ENCODE peak calls at places on chromosomes 12 and 14, in four cellular contexts. One of them, this sample, is unnamed.

GRCh38 chr12:131850856-131851559 is 22.8 kb downstream of the MMP17 start:
- DNase-seq in breast epithelium: no peak
- DNase-seq in CD4-positive, CD25-positive, alpha-beta regulatory T cell: peak; percentile 31
- DNase-seq in fibroblast of lung: no peak
- DNase-seq in this sample: no peak

GRCh38 chr14:102389261-102389660 is 26.5 kb downstream of the TECPR2 start:
- DNase-seq in breast epithelium: no peak
- DNase-seq in CD4-positive, CD25-positive, alpha-beta regulatory T cell: no peak
- DNase-seq in fibroblast of lung: no peak
- DNase-seq in this sample: no peak

GRCh38 chr12:85630851-85631250 is 205.4 kb downstream of the RASSF9 start:
- DNase-seq in CD4-positive, CD25-positive, alpha-beta regulatory T cell: no peak
- DNase-seq in breast epithelium: no peak
- DNase-seq in fibroblast of lung: no peak
- DNase-seq in this sample: peak; percentile 33

GRCh38 chr14:57578427-57579220 is 85.0 kb upstream of the CCDC198 start:
- DNase-seq in CD4-positive, CD25-positive, alpha-beta regulatory T cell: no peak
- DNase-seq in fibroblast of lung: no peak
- DNase-seq in breast epithelium: no peak
- DNase-seq in this sample: no peak

GRCh38 chr12:94218244-94218643 is 69.9 kb downstream of the PLXNC1 start:
- DNase-seq in breast epithelium: no peak
- DNase-seq in CD4-positive, CD25-positive, alpha-beta regulatory T cell: no peak
- DNase-seq in fibroblast of lung: no peak
- DNase-seq in this sample: no peak

GRCh38 chr12:52036587-52037171 is 14.6 kb upstream of the NR4A1 start:
- DNase-seq in CD4-positive, CD25-positive, alpha-beta regulatory T cell: peak; percentile 68
- DNase-seq in fibroblast of lung: peak; percentile 70
- DNase-seq in breast epithelium: peak; percentile 79
- DNase-seq in this sample: peak; percentile 83

GRCh38 chr12:26691234-26691970 is 141.6 kb downstream of the ITPR2 start:
- DNase-seq in fibroblast of lung: peak; percentile 93
- DNase-seq in CD4-positive, CD25-positive, alpha-beta regulatory T cell: no peak
- DNase-seq in breast epithelium: no peak
- DNase-seq in this sample: peak; percentile 98

GRCh38 chr14:68584786-68585185 is 208.1 kb downstream of the ZFP36L1 start:
- DNase-seq in breast epithelium: no peak
- DNase-seq in CD4-positive, CD25-positive, alpha-beta regulatory T cell: no peak
- DNase-seq in fibroblast of lung: no peak
- DNase-seq in this sample: no peak

GRCh38 chr14:101251812-101252442 is 309.4 kb upstream of the DIO3 start:
- DNase-seq in breast epithelium: no peak
- DNase-seq in fibroblast of lung: no peak
- DNase-seq in CD4-positive, CD25-positive, alpha-beta regulatory T cell: peak; percentile 32
- DNase-seq in this sample: no peak

GRCh38 chr12:66915312-66915904 is 236.5 kb upstream of the GRIP1 start:
- DNase-seq in CD4-positive, CD25-positive, alpha-beta regulatory T cell: no peak
- DNase-seq in breast epithelium: no peak
- DNase-seq in fibroblast of lung: no peak
- DNase-seq in this sample: no peak

GRCh38 chr14:96903444-96904023 is 106.4 kb downstream of the VRK1 start:
- DNase-seq in breast epithelium: no peak
- DNase-seq in fibroblast of lung: peak; percentile 6
- DNase-seq in CD4-positive, CD25-positive, alpha-beta regulatory T cell: no peak
- DNase-seq in this sample: no peak

GRCh38 chr14:21059842-21060589 is 2.4 kb downstream of the RNASE8 start:
- DNase-seq in breast epithelium: no peak
- DNase-seq in fibroblast of lung: no peak
- DNase-seq in CD4-positive, CD25-positive, alpha-beta regulatory T cell: no peak
- DNase-seq in this sample: no peak

GRCh38 chr14:79585845-79586244 is 625.5 kb downstream of the DIO2 start:
- DNase-seq in CD4-positive, CD25-positive, alpha-beta regulatory T cell: no peak
- DNase-seq in breast epithelium: no peak
- DNase-seq in fibroblast of lung: peak; percentile 16
- DNase-seq in this sample: no peak

GRCh38 chr14:77882631-77883030 is 82.7 kb downstream of the ADCK1 start:
- DNase-seq in breast epithelium: no peak
- DNase-seq in CD4-positive, CD25-positive, alpha-beta regulatory T cell: no peak
- DNase-seq in fibroblast of lung: peak; percentile 9
- DNase-seq in this sample: no peak

GRCh38 chr12:6998708-6999451 is 19.4 kb downstream of the LPCAT3 start:
- DNase-seq in breast epithelium: no peak
- DNase-seq in CD4-positive, CD25-positive, alpha-beta regulatory T cell: no peak
- DNase-seq in fibroblast of lung: no peak
- DNase-seq in this sample: peak; percentile 63

GRCh38 chr14:65329911-65330310 is 82.6 kb upstream of the FUT8 start:
- DNase-seq in breast epithelium: no peak
- DNase-seq in fibroblast of lung: no peak
- DNase-seq in CD4-positive, CD25-positive, alpha-beta regulatory T cell: no peak
- DNase-seq in this sample: no peak

GRCh38 chr12:49921299-49921698 is 17.6 kb upstream of the FAIM2 start:
- DNase-seq in fibroblast of lung: no peak
- DNase-seq in CD4-positive, CD25-positive, alpha-beta regulatory T cell: no peak
- DNase-seq in breast epithelium: no peak
- DNase-seq in this sample: no peak

GRCh38 chr14:57526942-57527341 is 33.3 kb upstream of the CCDC198 start:
- DNase-seq in breast epithelium: no peak
- DNase-seq in fibroblast of lung: no peak
- DNase-seq in CD4-positive, CD25-positive, alpha-beta regulatory T cell: no peak
- DNase-seq in this sample: no peak

GRCh38 chr14:37253905-37254304 is 56.2 kb downstream of the MIPOL1 start:
- DNase-seq in CD4-positive, CD25-positive, alpha-beta regulatory T cell: no peak
- DNase-seq in breast epithelium: no peak
- DNase-seq in fibroblast of lung: peak; percentile 64
- DNase-seq in this sample: peak; percentile 62

GRCh38 chr12:68387338-68387737 is 55.2 kb upstream of the MDM1 start:
- DNase-seq in breast epithelium: no peak
- DNase-seq in CD4-positive, CD25-positive, alpha-beta regulatory T cell: no peak
- DNase-seq in fibroblast of lung: no peak
- DNase-seq in this sample: no peak
- H3K27ac ChIP-seq in breast epithelium: no peak overlapping the region
- H3K27ac ChIP-seq in CD4-positive, CD25-positive, alpha-beta regulatory T cell: no peak overlapping the region
- H3K27ac ChIP-seq in fibroblast of lung: no peak overlapping the region
- H3K27ac ChIP-seq in this sample: no peak overlapping the region

GRCh38 chr12:120100630-120101029 is 15.9 kb downstream of the RAB35 start:
- DNase-seq in breast epithelium: no peak
- DNase-seq in fibroblast of lung: peak; percentile 81
- DNase-seq in CD4-positive, CD25-positive, alpha-beta regulatory T cell: no peak
- DNase-seq in this sample: no peak
- H3K36me3 ChIP-seq in breast epithelium: no peaks in the 10 kb centered on the region
- H3K36me3 ChIP-seq in fibroblast of lung: peaks cover 24% of the 10 kb centered on the region
- H3K36me3 ChIP-seq in CD4-positive, CD25-positive, alpha-beta regulatory T cell: peaks cover 91% of the 10 kb centered on the region
- H3K36me3 ChIP-seq in this sample: peaks cover 9% of the 10 kb centered on the region

DNA sequence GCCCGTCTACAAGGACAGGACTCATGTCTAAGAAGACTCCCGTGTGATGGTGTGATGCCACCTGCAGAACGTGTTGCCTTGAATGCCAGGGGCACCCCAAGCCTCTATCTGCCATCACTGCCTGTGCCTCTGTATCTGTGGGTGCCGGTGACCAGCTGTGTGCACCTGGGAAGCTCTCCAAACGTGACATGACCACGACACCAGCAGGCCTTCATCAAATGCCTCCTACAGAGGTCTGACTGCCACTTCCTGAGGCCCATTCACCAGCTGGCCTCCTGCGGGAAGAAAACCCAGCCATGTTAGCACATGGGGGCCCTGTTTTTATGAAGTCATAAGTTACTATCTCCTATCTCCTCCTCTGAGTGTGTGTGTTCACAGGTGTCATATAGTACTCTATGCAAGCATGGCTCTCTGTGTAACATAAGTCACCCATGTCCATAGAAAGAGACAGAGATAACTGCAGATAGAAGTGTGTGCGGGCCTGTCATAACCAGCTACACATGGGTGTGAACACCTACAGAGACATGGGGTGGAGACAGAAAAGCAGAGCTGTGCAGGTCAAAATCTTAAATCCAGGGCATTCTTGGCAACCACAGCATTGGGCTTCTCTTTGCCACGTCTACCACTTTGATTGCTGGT is 18.3 kb upstream of the SERPINA4 start:
- DNase-seq in breast epithelium: no peak
- DNase-seq in fibroblast of lung: no peak
- DNase-seq in CD4-positive, CD25-positive, alpha-beta regulatory T cell: no peak
- DNase-seq in this sample: no peak
- H3K27ac ChIP-seq in breast epithelium: no peak overlapping the region
- H3K27ac ChIP-seq in fibroblast of lung: no peak overlapping the region
- H3K27ac ChIP-seq in CD4-positive, CD25-positive, alpha-beta regulatory T cell: no peak overlapping the region
- H3K27ac ChIP-seq in this sample: no peak overlapping the region

DNA sequence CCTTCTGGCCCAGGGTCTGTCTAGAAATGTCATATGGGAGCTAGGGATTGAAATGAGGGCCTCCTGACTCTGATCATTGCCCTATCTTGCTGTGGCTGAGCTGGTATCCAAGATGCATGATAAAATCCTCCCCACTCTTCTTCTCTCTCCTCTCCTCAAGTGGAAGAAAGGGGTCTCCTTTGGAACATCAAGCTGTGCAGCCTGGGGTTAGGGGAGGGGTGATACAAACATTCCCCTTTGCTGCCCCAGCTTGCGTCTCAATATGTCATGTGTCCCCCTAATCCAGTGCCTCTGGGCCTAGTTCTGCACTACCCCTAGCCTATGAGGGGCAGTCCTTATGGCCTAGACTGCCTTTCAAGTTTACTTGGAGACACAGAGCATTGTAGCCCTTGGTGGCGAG is 8.5 kb downstream of the RDH16 start:
- DNase-seq in breast epithelium: no peak
- DNase-seq in CD4-positive, CD25-positive, alpha-beta regulatory T cell: no peak
- DNase-seq in fibroblast of lung: no peak
- DNase-seq in this sample: no peak
- H3K36me3 ChIP-seq in breast epithelium: no peaks in the 10 kb centered on the region
- H3K36me3 ChIP-seq in CD4-positive, CD25-positive, alpha-beta regulatory T cell: no peaks in the 10 kb centered on the region
- H3K36me3 ChIP-seq in fibroblast of lung: no peaks in the 10 kb centered on the region
- H3K36me3 ChIP-seq in this sample: no peaks in the 10 kb centered on the region